ENCODE peak calls at places on chromosomes 16 and 17, in eight cellular contexts. One of them, this sample, is unnamed.

GRCh38 chr17:410674-411401 is 58.2 kb upstream of the RPH3AL start:
- DNase-seq in tibial nerve: no peak
- DNase-seq in epithelial cell of esophagus: peak
- DNase-seq in endodermal cell: no peak
- DNase-seq in neural progenitor cell: peak
- DNase-seq in astrocyte of the cerebellum: no peak
- DNase-seq in AG10803: peak
- DNase-seq in AG04450: no peak
- DNase-seq in this sample: no peak

GRCh38 chr16:55948230-55948629 is 73.1 kb upstream of the CES5A start:
- DNase-seq in AG10803: no peak
- DNase-seq in astrocyte of the cerebellum: no peak
- DNase-seq in neural progenitor cell: no peak
- DNase-seq in tibial nerve: no peak
- DNase-seq in endodermal cell: no peak
- DNase-seq in epithelial cell of esophagus: no peak
- DNase-seq in AG04450: no peak
- DNase-seq in this sample: no peak

GRCh38 chr16:85170066-85171003 is 58.1 kb upstream of the CIBAR2 start:
- DNase-seq in neural progenitor cell: peak
- DNase-seq in AG10803: no peak
- DNase-seq in endodermal cell: no peak
- DNase-seq in astrocyte of the cerebellum: no peak
- DNase-seq in AG04450: no peak
- DNase-seq in epithelial cell of esophagus: no peak
- DNase-seq in tibial nerve: no peak
- DNase-seq in this sample: no peak

GRCh38 chr17:70084476-70084875 is 9.5 kb downstream of the KCNJ16 start:
- DNase-seq in tibial nerve: no peak
- DNase-seq in epithelial cell of esophagus: peak
- DNase-seq in AG10803: no peak
- DNase-seq in neural progenitor cell: peak
- DNase-seq in endodermal cell: no peak
- DNase-seq in astrocyte of the cerebellum: no peak
- DNase-seq in AG04450: no peak
- DNase-seq in this sample: no peak

GRCh38 chr17:42248351-42249179 is 27.6 kb downstream of the STAT5B start:
- DNase-seq in AG04450: peak
- DNase-seq in endodermal cell: no peak
- DNase-seq in AG10803: peak
- DNase-seq in tibial nerve: peak
- DNase-seq in neural progenitor cell: peak
- DNase-seq in epithelial cell of esophagus: no peak
- DNase-seq in astrocyte of the cerebellum: peak
- DNase-seq in this sample: peak

GRCh38 chr16:24419709-24420108 is 119.7 kb upstream of the RBBP6 start:
- DNase-seq in tibial nerve: no peak
- DNase-seq in endodermal cell: peak
- DNase-seq in neural progenitor cell: no peak
- DNase-seq in epithelial cell of esophagus: no peak
- DNase-seq in AG10803: no peak
- DNase-seq in astrocyte of the cerebellum: no peak
- DNase-seq in AG04450: no peak
- DNase-seq in this sample: no peak

GRCh38 chr17:75689441-75689873 is 22.3 kb downstream of the SAP30BP start:
- DNase-seq in neural progenitor cell: no peak
- DNase-seq in AG10803: no peak
- DNase-seq in epithelial cell of esophagus: peak
- DNase-seq in astrocyte of the cerebellum: no peak
- DNase-seq in tibial nerve: no peak
- DNase-seq in AG04450: no peak
- DNase-seq in endodermal cell: no peak
- DNase-seq in this sample: peak

GRCh38 chr17:37551788-37552187 is 57.4 kb downstream of the SYNRG start:
- DNase-seq in neural progenitor cell: no peak
- DNase-seq in AG10803: peak
- DNase-seq in tibial nerve: no peak
- DNase-seq in astrocyte of the cerebellum: no peak
- DNase-seq in AG04450: no peak
- DNase-seq in endodermal cell: no peak
- DNase-seq in epithelial cell of esophagus: peak
- DNase-seq in this sample: no peak

GRCh38 chr17:64006361-64007088 is 8.4 kb downstream of the PRR29 start:
- DNase-seq in AG04450: no peak
- DNase-seq in tibial nerve: no peak
- DNase-seq in AG10803: no peak
- DNase-seq in endodermal cell: peak
- DNase-seq in epithelial cell of esophagus: no peak
- DNase-seq in astrocyte of the cerebellum: no peak
- DNase-seq in neural progenitor cell: no peak
- DNase-seq in this sample: no peak

GRCh38 chr17:75152971-75153853 is 1.1 kb downstream of the JPT1 start:
- DNase-seq in tibial nerve: no peak
- DNase-seq in AG10803: no peak
- DNase-seq in epithelial cell of esophagus: peak
- DNase-seq in neural progenitor cell: peak
- DNase-seq in AG04450: no peak
- DNase-seq in endodermal cell: peak
- DNase-seq in astrocyte of the cerebellum: no peak
- DNase-seq in this sample: peak

GRCh38 chr16:11614587-11615175 is 28.0 kb upstream of the LITAF start:
- DNase-seq in endodermal cell: peak
- DNase-seq in epithelial cell of esophagus: peak
- DNase-seq in neural progenitor cell: no peak
- DNase-seq in AG10803: no peak
- DNase-seq in tibial nerve: no peak
- DNase-seq in astrocyte of the cerebellum: no peak
- DNase-seq in AG04450: no peak
- DNase-seq in this sample: no peak

GRCh38 chr17:40307691-40308289 is 1.2 kb upstream of the RARA start:
- DNase-seq in astrocyte of the cerebellum: no peak
- DNase-seq in AG04450: no peak
- DNase-seq in neural progenitor cell: no peak
- DNase-seq in AG10803: no peak
- DNase-seq in epithelial cell of esophagus: no peak
- DNase-seq in endodermal cell: no peak
- DNase-seq in tibial nerve: no peak
- DNase-seq in this sample: no peak

GRCh38 chr17:17841620-17842025 is 4.8 kb upstream of the SREBF1 start:
- DNase-seq in AG04450: no peak
- DNase-seq in AG10803: no peak
- DNase-seq in astrocyte of the cerebellum: no peak
- DNase-seq in epithelial cell of esophagus: no peak
- DNase-seq in tibial nerve: no peak
- DNase-seq in endodermal cell: peak
- DNase-seq in neural progenitor cell: no peak
- DNase-seq in this sample: no peak

GRCh38 chr17:77098884-77099545 is 41.8 kb upstream of the SEC14L1 start:
- DNase-seq in epithelial cell of esophagus: peak
- DNase-seq in AG04450: peak
- DNase-seq in tibial nerve: no peak
- DNase-seq in neural progenitor cell: no peak
- DNase-seq in astrocyte of the cerebellum: peak
- DNase-seq in endodermal cell: no peak
- DNase-seq in AG10803: peak
- DNase-seq in this sample: no peak

GRCh38 chr16:89646906-89647305 is 10.6 kb downstream of the CHMP1A start:
- DNase-seq in astrocyte of the cerebellum: no peak
- DNase-seq in neural progenitor cell: no peak
- DNase-seq in endodermal cell: no peak
- DNase-seq in AG10803: no peak
- DNase-seq in AG04450: no peak
- DNase-seq in tibial nerve: no peak
- DNase-seq in epithelial cell of esophagus: peak
- DNase-seq in this sample: no peak

GRCh38 chr16:16021988-16022682 is 72.7 kb downstream of the ABCC1 start:
- DNase-seq in astrocyte of the cerebellum: peak
- DNase-seq in AG10803: peak
- DNase-seq in epithelial cell of esophagus: peak
- DNase-seq in neural progenitor cell: peak
- DNase-seq in AG04450: peak
- DNase-seq in tibial nerve: peak
- DNase-seq in endodermal cell: peak
- DNase-seq in this sample: no peak

GRCh38 chr16:61926766-61927165 is 109.5 kb downstream of the CDH8 start:
- DNase-seq in neural progenitor cell: no peak
- DNase-seq in AG04450: no peak
- DNase-seq in epithelial cell of esophagus: peak
- DNase-seq in AG10803: no peak
- DNase-seq in astrocyte of the cerebellum: no peak
- DNase-seq in endodermal cell: no peak
- DNase-seq in tibial nerve: no peak
- DNase-seq in this sample: no peak

GRCh38 chr17:72922223-72922622 is 170.3 kb downstream of the SLC39A11 start:
- DNase-seq in astrocyte of the cerebellum: no peak
- DNase-seq in AG10803: no peak
- DNase-seq in tibial nerve: no peak
- DNase-seq in epithelial cell of esophagus: no peak
- DNase-seq in endodermal cell: no peak
- DNase-seq in neural progenitor cell: no peak
- DNase-seq in AG04450: no peak
- DNase-seq in this sample: no peak

GRCh38 chr16:58462997-58463891 is 36.7 kb upstream of the NDRG4 start:
- DNase-seq in tibial nerve: no peak
- DNase-seq in AG04450: no peak
- DNase-seq in astrocyte of the cerebellum: no peak
- DNase-seq in AG10803: no peak
- DNase-seq in epithelial cell of esophagus: no peak
- DNase-seq in neural progenitor cell: peak
- DNase-seq in endodermal cell: peak
- DNase-seq in this sample: no peak

GRCh38 chr16:83953796-83954576 is 946 bp downstream of the OSGIN1 start:
- DNase-seq in AG04450: no peak
- DNase-seq in astrocyte of the cerebellum: no peak
- DNase-seq in neural progenitor cell: peak
- DNase-seq in tibial nerve: no peak
- DNase-seq in AG10803: peak
- DNase-seq in epithelial cell of esophagus: peak
- DNase-seq in endodermal cell: peak
- DNase-seq in this sample: no peak

GRCh38 chr16:982152-983043 is 828 bp downstream of the SOX8 start:
- DNase-seq in neural progenitor cell: peak
- DNase-seq in AG10803: no peak
- DNase-seq in astrocyte of the cerebellum: no peak
- DNase-seq in epithelial cell of esophagus: no peak
- DNase-seq in AG04450: no peak
- DNase-seq in endodermal cell: peak
- DNase-seq in tibial nerve: no peak
- DNase-seq in this sample: no peak

GRCh38 chr16:21599994-21600773 is 807 bp downstream of the METTL9 start:
- DNase-seq in epithelial cell of esophagus: peak
- DNase-seq in astrocyte of the cerebellum: no peak
- DNase-seq in tibial nerve: no peak
- DNase-seq in neural progenitor cell: peak
- DNase-seq in AG10803: no peak
- DNase-seq in AG04450: no peak
- DNase-seq in endodermal cell: no peak
- DNase-seq in this sample: no peak

DNA sequence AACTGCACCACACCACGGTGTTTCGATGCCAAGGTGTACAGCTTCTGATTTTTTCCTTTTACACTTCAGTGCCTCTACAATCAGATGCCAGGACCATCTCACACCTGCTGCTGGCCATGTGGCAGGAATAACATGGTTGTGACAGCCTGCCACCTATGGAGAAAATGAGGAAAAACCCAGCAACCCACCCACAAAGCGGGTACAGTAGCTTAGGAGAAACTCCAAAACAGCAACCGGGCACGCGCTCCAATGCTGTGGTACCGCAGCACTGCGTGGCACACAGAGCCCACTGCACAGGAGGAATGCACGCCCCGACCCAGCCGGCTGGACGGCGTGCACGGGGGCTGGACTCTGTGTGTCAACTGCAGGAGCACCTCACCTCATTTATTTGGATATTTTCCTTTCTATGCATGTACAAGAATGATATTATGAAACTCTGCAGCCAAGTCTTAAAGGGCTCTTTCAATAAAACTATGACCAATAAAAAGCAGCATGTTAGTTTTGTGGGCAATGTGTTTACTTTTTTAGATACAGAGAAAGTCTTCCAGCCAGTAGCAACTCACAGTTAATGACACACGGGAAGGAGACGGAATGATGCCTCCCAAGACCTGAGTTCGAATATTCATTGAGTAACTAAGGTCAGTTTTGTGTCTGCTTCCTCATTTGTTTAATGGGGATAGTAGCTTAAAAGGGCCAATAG is 45.9 kb downstream of the MAP1LC3B start:
- DNase-seq in AG04450: no peak
- DNase-seq in neural progenitor cell: no peak
- DNase-seq in astrocyte of the cerebellum: no peak
- DNase-seq in epithelial cell of esophagus: no peak
- DNase-seq in tibial nerve: no peak
- DNase-seq in AG10803: no peak
- DNase-seq in endodermal cell: no peak
- DNase-seq in this sample: no peak
- TF ChIP-seq CTCF in AG04450: no peak
- TF ChIP-seq CTCF in neural progenitor cell: no peak
- TF ChIP-seq CTCF in astrocyte of the cerebellum: no peak
- TF ChIP-seq CTCF in epithelial cell of esophagus: no peak
- TF ChIP-seq CTCF in tibial nerve: no peak
- TF ChIP-seq CTCF in AG10803: no peak
- TF ChIP-seq CTCF in endodermal cell: peak
- TF ChIP-seq CTCF in this sample: no peak

GRCh38 chr17:61648587-61648986 is 57.6 kb upstream of the NACA2 start:
- DNase-seq in neural progenitor cell: no peak
- DNase-seq in tibial nerve: no peak
- DNase-seq in epithelial cell of esophagus: no peak
- DNase-seq in AG04450: no peak
- DNase-seq in endodermal cell: no peak
- DNase-seq in astrocyte of the cerebellum: no peak
- DNase-seq in AG10803: no peak
- DNase-seq in this sample: no peak
- TF ChIP-seq CTCF in neural progenitor cell: no peak
- TF ChIP-seq CTCF in tibial nerve: no peak
- TF ChIP-seq CTCF in epithelial cell of esophagus: no peak
- TF ChIP-seq CTCF in AG04450: no peak
- TF ChIP-seq CTCF in endodermal cell: no peak
- TF ChIP-seq CTCF in astrocyte of the cerebellum: no peak
- TF ChIP-seq CTCF in AG10803: no peak
- TF ChIP-seq CTCF in this sample: no peak

GRCh38 chr17:62727916-62728672 is 80.0 kb downstream of the MARCHF10 start:
- DNase-seq in astrocyte of the cerebellum: no peak
- DNase-seq in neural progenitor cell: no peak
- DNase-seq in AG04450: no peak
- DNase-seq in AG10803: no peak
- DNase-seq in tibial nerve: no peak
- DNase-seq in epithelial cell of esophagus: no peak
- DNase-seq in endodermal cell: peak
- DNase-seq in this sample: no peak
- TF ChIP-seq CTCF in astrocyte of the cerebellum: peak
- TF ChIP-seq CTCF in neural progenitor cell: peak
- TF ChIP-seq CTCF in AG04450: no peak
- TF ChIP-seq CTCF in AG10803: no peak
- TF ChIP-seq CTCF in tibial nerve: no peak
- TF ChIP-seq CTCF in epithelial cell of esophagus: no peak
- TF ChIP-seq CTCF in endodermal cell: peak
- TF ChIP-seq CTCF in this sample: no peak

DNA sequence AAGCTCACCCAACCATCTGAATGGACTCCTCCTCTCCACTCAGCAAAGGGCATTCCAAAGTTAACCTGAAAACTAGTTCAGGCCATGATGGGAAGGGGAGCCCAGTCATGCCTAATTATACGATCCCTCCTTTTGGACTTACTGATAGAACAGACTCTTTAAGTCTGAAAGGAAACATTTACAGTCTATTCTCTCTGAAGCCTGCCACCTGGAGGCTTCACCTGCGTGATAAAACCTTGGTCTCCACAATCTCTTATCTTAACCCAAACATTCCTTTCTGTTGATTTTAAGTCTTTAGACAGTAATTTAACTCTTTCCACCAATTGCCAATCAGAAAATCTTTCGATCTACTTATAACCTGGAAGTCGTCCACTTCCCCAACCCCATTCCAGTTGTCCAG is 9.0 kb upstream of the MPP2 start:
- DNase-seq in AG04450: no peak
- DNase-seq in tibial nerve: no peak
- DNase-seq in epithelial cell of esophagus: no peak
- DNase-seq in astrocyte of the cerebellum: no peak
- DNase-seq in neural progenitor cell: no peak
- DNase-seq in endodermal cell: no peak
- DNase-seq in AG10803: no peak
- DNase-seq in this sample: no peak
- TF ChIP-seq CTCF in AG04450: no peak
- TF ChIP-seq CTCF in tibial nerve: no peak
- TF ChIP-seq CTCF in epithelial cell of esophagus: no peak
- TF ChIP-seq CTCF in astrocyte of the cerebellum: no peak
- TF ChIP-seq CTCF in neural progenitor cell: no peak
- TF ChIP-seq CTCF in endodermal cell: peak
- TF ChIP-seq CTCF in AG10803: no peak
- TF ChIP-seq CTCF in this sample: no peak

This sample was measured in activated B cell treated with CpG ODN at 0.5 μM for 24 hours.